ENCODE peak calls at places on chromosomes 3 and 15, in five cellular contexts. M is neural progenitor cell; G is iris pigment epithelial cell; P is stimulated activated CD8-positive, alpha-beta memory T cell treated with anti-CD3 and anti-CD28 coated beads, Interleukin-4, amount 100 ng/mL, for 4 hours; X is NT2/D1. I is an unnamed sample.

GRCh38 chr3:104629038-104629437 is 737.7 kb upstream of the ALCAM start:
- DNase-seq in P (no peak), G (peak; percentile 78), X (no peak), M (no peak), I (peak; percentile 75)

GRCh38 chr15:97961067-97961954 is 808 bp downstream of the ARRDC4 start:
- DNase-seq in G (peak; percentile 4), X (no peak), P (no peak), M (peak; percentile 43), I (no peak)

GRCh38 chr15:37940886-37941285 is 6.4 kb downstream of the TMCO5A start:
- DNase-seq in X (no peak), M (no peak), P (no peak), G (no peak), I (no peak)

GRCh38 chr3:190811775-190812480 is 50.6 kb downstream of the GMNC start:
- DNase-seq in M (peak; percentile 81), P (no peak), G (peak; percentile 60), X (peak; percentile 59), I (peak; percentile 53)

GRCh38 chr15:52730163-52730562 is 51.0 kb upstream of the ATOSA start:
- DNase-seq in G (peak; percentile 43), X (no peak), P (no peak), M (no peak), I (peak; percentile 51)

GRCh38 chr3:31356941-31357340 is 175.8 kb upstream of the STT3B start:
- DNase-seq in M (no peak), G (peak; percentile 71), P (no peak), X (no peak), I (peak; percentile 75)

GRCh38 chr15:51093865-51094605 is 671 bp downstream of the TNFAIP8L3 start:
- DNase-seq in X (no peak), M (peak; percentile 50), G (peak; percentile 51), P (no peak), I (peak; percentile 46)

GRCh38 chr15:72916939-72917338 is 133.4 kb upstream of the ADPGK start:
- DNase-seq in M (no peak), X (no peak), G (peak; percentile 2), P (no peak), I (peak; percentile 3)

GRCh38 chr3:50241163-50241562 is 5.2 kb downstream of the GNAI2 start:
- DNase-seq in P (no peak), M (peak; percentile 97), G (no peak), X (peak; percentile 94), I (no peak)

GRCh38 chr15:68187559-68187958 is 17.6 kb downstream of the CALML4 start:
- DNase-seq in P (no peak), X (no peak), M (no peak), G (peak; percentile 87), I (peak; percentile 65)

GRCh38 chr15:45118131-45118588 is 4.0 kb downstream of the DUOXA2 start:
- DNase-seq in M (peak; percentile 95), G (peak; percentile 90), P (peak; percentile 65), X (peak; percentile 75), I (peak; percentile 82)

GRCh38 chr3:4979401-4980228 is at the start of gene BHLHE40:
- DNase-seq in G (no peak), P (no peak), M (peak; percentile 70), X (no peak), I (no peak)

GRCh38 chr15:74783808-74784175 is 1.9 kb downstream of the CSK start:
- DNase-seq in P (no peak), G (no peak), M (no peak), X (no peak), I (no peak)

GRCh38 chr3:48695113-48695753 is 9.5 kb upstream of the NCKIPSD start:
- DNase-seq in G (peak; percentile 82), X (peak; percentile 91), M (peak; percentile 79), P (no peak), I (peak; percentile 90)

GRCh38 chr15:40128746-40129660 is 20.3 kb upstream of the BMF start:
- DNase-seq in G (no peak), M (no peak), X (no peak), P (no peak), I (no peak)

I was measured in amniotic epithelial cell.